ENCODE peak calls at places on chromosomes 13 and 19, in four cellular contexts. O is CD8-positive, alpha-beta T cell; H is CD4-positive, alpha-beta memory T cell; X is naive thymus-derived CD8-positive, alpha-beta T cell. Y is an unnamed sample.

GRCh38 chr19:9552902-9553301 is 14.5 kb upstream of the ZNF426 start:
- DNase-seq in H (no peak), O (no peak), X (no peak), Y (no peak)

GRCh38 chr13:31699650-31700049 is 39.7 kb upstream of the RXFP2 start:
- DNase-seq in O (no peak), H (no peak), X (no peak), Y (no peak)

GRCh38 chr19:17751103-17751911 is at the start of gene FCHO1:
- DNase-seq in O (peak), H (peak), X (peak), Y (peak)

GRCh38 chr19:57241181-57241580 is 749 bp downstream of the ZNF805 start:
- DNase-seq in O (no peak), X (no peak), H (no peak), Y (no peak)

GRCh38 chr13:27535546-27535945 is 84.8 kb downstream of the LNX2 start:
- DNase-seq in H (no peak), X (no peak), O (no peak), Y (no peak)

GRCh38 chr13:28494861-28495585 is at the start of gene FLT1:
- DNase-seq in O (no peak), H (no peak), X (peak), Y (peak)

GRCh38 chr19:2618611-2619010 is 83.9 kb downstream of the GNG7 start:
- DNase-seq in H (peak), X (peak), O (peak), Y (peak)

GRCh38 chr13:73390100-73390499 is 331.3 kb downstream of the KLF5 start:
- DNase-seq in O (no peak), H (no peak), X (no peak), Y (no peak)

GRCh38 chr13:111547726-111548273 is 227.4 kb downstream of the TEX29 start:
- DNase-seq in O (no peak), H (no peak), X (no peak), Y (no peak)

GRCh38 chr13:43170497-43170896 is 147.1 kb downstream of the DNAJC15 start:
- DNase-seq in O (no peak), H (no peak), X (no peak), Y (no peak)

GRCh38 chr19:7426986-7427385 is 61.8 kb downstream of the PEX11G start:
- DNase-seq in O (no peak), H (peak), X (no peak), Y (no peak)

GRCh38 chr13:34358811-34359513 is 541.0 kb downstream of the RFC3 start:
- DNase-seq in X (no peak), H (no peak), O (no peak), Y (no peak)

GRCh38 chr19:8577247-8577646 is at the start of gene MYO1F:
- DNase-seq in O (peak), X (no peak), H (no peak), Y (peak)

GRCh38 chr19:5023128-5023571 is 54.2 kb downstream of the KDM4B start:
- DNase-seq in X (no peak), H (no peak), O (no peak), Y (no peak)

GRCh38 chr13:113087923-113088690 is 17.5 kb upstream of the F7 start:
- DNase-seq in H (no peak), O (no peak), X (peak), Y (no peak)

GRCh38 chr19:18439025-18439909 is 1.3 kb upstream of the ISYNA1 start:
- DNase-seq in X (no peak), H (no peak), O (no peak), Y (no peak)

GRCh38 chr13:112072531-112073244 is 5.7 kb downstream of the SOX1 start:
- DNase-seq in X (no peak), H (no peak), O (no peak), Y (no peak)

GRCh38 chr19:1837625-1838105 is 10.6 kb downstream of the REXO1 start:
- DNase-seq in H (peak), O (peak), X (no peak), Y (peak)

Y was measured in activated B cell treated with CpG ODN at 0.5 μM for 24 hours.